ENCODE peak calls at places on chromosomes 7 and 10, in four cellular contexts. One of them, this sample, is unnamed.

GRCh38 chr7:16007911-16008310 is 321.4 kb upstream of the MEOX2 start:
- DNase-seq in IMR-90: no peak
- DNase-seq in fibroblast of lung: peak
- DNase-seq in MM.1S: no peak
- DNase-seq in this sample: no peak

GRCh38 chr7:33554046-33554445 is 351.3 kb upstream of the BMPER start:
- DNase-seq in IMR-90: no peak
- DNase-seq in fibroblast of lung: peak
- DNase-seq in MM.1S: no peak
- DNase-seq in this sample: no peak

GRCh38 chr7:36391436-36392198 is 2.0 kb downstream of the ANLN start:
- DNase-seq in IMR-90: peak
- DNase-seq in fibroblast of lung: no peak
- DNase-seq in MM.1S: peak
- DNase-seq in this sample: peak

GRCh38 chr7:30596721-30597120 is 2.0 kb downstream of the GARS1 start:
- DNase-seq in IMR-90: peak
- DNase-seq in fibroblast of lung: peak
- DNase-seq in MM.1S: no peak
- DNase-seq in this sample: no peak

GRCh38 chr7:120814518-120814917 is 43.4 kb downstream of the TSPAN12 start:
- DNase-seq in IMR-90: no peak
- DNase-seq in fibroblast of lung: no peak
- DNase-seq in MM.1S: no peak
- DNase-seq in this sample: no peak

GRCh38 chr10:132489053-132489703 is 48.4 kb upstream of the INPP5A start:
- DNase-seq in IMR-90: peak
- DNase-seq in fibroblast of lung: peak
- DNase-seq in MM.1S: no peak
- DNase-seq in this sample: no peak

GRCh38 chr7:88306590-88307048 is at the start of gene STEAP4:
- DNase-seq in IMR-90: peak
- DNase-seq in fibroblast of lung: peak
- DNase-seq in MM.1S: no peak
- DNase-seq in this sample: no peak

GRCh38 chr7:94375167-94375566 is 19.5 kb upstream of the COL1A2 start:
- DNase-seq in IMR-90: peak
- DNase-seq in fibroblast of lung: peak
- DNase-seq in MM.1S: no peak
- DNase-seq in this sample: no peak

GRCh38 chr7:158683541-158683940 is 21.1 kb downstream of the NCAPG2 start:
- DNase-seq in IMR-90: peak
- DNase-seq in fibroblast of lung: peak
- DNase-seq in MM.1S: no peak
- DNase-seq in this sample: no peak

GRCh38 chr10:71564221-71564820 is 155.3 kb downstream of the C10orf105 start:
- DNase-seq in IMR-90: no peak
- DNase-seq in fibroblast of lung: no peak
- DNase-seq in MM.1S: no peak
- DNase-seq in this sample: no peak

GRCh38 chr10:86685416-86685815 is 17.1 kb downstream of the LDB3 start:
- DNase-seq in IMR-90: no peak
- DNase-seq in fibroblast of lung: no peak
- DNase-seq in MM.1S: no peak
- DNase-seq in this sample: no peak

GRCh38 chr10:101781984-101782810 is 1.0 kb downstream of the NPM3 start:
- DNase-seq in IMR-90: no peak
- DNase-seq in fibroblast of lung: no peak
- DNase-seq in MM.1S: no peak
- DNase-seq in this sample: no peak

GRCh38 chr7:33837356-33837851 is 67.9 kb upstream of the BMPER start:
- DNase-seq in IMR-90: no peak
- DNase-seq in fibroblast of lung: no peak
- DNase-seq in MM.1S: no peak
- DNase-seq in this sample: no peak

DNA sequence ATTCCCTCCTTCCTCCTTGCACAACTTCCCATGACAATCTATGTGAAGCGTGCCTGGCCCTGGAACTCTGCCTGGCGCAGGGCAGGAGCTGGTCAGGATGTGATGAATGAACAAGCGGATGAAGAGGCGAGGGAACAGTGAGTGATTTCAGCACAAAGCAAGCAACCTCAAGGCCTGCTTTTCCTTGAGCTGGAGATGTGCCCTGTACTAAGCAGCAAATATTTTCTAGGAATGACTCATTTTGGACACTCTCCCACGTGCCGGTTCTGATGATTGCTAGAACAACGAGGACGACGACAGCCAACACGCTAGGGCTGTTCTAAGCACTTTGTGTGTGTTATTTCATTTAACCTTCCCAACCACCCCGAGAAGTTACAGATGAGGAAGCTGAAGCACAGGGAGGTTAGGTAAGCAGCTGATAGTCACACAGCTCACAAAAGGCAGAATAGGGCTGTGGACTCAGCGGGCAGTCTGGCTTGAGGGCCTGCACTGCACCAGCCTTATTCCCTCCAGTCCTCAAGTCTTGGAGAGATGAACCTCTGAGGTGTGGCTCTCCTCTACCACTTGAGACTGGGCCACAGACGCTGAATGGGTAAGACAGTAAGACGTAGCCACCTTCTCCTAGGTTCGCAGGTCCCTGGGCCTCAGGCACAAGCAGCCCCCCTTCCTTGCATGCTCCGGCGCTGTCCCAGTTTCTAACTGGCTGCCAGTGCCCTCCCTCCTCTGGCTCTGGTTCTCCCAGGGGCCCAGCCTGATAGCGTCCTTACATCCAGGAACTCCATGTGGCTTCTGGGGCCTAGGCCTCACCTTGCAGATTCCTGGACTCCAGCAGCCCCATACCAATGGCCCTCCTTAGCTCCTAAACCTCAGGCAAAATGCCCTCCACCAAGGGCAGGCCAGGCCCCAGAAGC is 59.0 kb downstream of the YKT6 start:
- DNase-seq in IMR-90: peak
- DNase-seq in fibroblast of lung: peak
- DNase-seq in MM.1S: no peak
- DNase-seq in this sample: no peak
- H2AFZ ChIP-seq in IMR-90: peak
- H2AFZ ChIP-seq in fibroblast of lung: no peak
- H2AFZ ChIP-seq in MM.1S: no peak
- H2AFZ ChIP-seq in this sample: no peak

DNA sequence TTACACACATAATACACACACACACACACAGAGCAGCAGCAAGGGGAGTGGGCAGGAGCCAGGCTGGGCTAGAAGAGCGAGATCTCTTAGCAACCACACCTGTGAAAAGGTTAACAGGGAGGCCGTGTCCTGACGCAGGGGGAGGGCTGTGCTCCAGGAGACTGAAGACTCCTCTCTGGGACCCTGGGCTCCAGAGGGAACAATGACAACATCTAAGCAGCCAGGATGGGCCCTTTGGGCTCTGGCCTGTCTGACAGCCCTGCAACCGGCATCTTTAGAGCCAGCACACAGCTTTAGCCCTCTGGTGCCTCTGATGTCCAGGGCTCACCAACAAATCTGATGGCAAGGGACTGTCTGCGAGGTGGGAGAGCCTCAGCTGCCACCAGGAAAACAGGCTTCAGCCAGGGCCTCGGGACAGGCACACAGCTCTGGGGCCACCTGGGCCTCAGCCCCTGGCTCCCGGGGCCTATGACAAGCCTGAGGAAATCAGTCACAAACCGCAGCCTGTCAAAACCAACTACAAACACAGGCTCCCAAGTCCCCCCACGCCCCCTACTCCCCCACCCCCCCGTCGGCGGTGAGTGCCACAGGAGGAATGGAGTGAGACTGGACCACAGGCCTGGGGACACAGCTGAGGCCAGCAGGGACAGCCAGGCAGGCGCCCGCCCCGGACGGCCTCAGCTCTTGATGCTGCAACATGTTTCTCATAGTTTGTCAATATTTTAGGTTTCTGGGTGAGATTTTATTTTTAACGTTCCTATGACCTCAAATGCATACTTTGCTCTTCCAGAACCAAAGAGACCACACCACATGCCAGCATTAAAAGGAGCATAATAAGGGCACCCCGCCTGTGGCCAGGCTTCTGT is 102.8 kb downstream of the TNS3 start:
- DNase-seq in IMR-90: no peak
- DNase-seq in fibroblast of lung: no peak
- DNase-seq in MM.1S: peak
- DNase-seq in this sample: no peak
- H3K4me2 ChIP-seq in IMR-90: no peak
- H3K4me2 ChIP-seq in fibroblast of lung: no peak
- H3K4me2 ChIP-seq in MM.1S: peak
- H3K4me2 ChIP-seq in this sample: no peak

DNA sequence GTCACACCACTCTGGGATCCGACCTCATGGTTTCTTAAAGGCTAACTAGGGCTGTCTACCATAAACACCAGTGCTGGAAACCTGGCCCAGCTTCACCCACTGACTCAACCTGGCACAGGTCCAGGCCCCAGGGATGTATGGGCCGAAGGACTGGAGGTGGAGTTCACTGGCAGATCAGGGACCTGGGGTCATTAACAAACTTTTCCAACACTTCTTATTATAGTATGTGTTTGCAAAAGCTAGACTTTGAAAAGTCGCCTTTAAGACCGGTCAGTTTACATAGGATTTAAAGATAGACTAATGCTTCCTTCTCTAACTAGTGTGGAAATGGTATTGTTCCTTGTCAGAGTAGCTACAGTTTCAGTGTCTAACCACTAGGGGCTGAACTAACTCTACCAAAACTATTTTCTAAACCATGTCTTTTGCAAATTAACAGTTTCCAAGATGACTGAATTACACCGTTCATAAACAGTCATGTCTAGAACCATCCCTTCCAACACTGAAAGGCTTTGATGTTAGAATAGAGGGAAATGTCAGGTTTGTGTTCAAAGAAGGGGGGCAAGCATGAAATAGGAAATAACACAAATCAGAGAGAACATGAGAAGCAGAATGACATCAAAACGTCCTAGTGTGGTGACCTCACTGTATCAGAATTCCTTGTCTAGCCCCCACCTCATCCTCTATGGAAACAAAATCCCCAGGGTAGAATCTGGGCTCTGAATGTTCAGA is 29.7 kb downstream of the STN1 start:
- DNase-seq in IMR-90: peak
- DNase-seq in fibroblast of lung: peak
- DNase-seq in MM.1S: peak
- DNase-seq in this sample: peak
- H2AFZ ChIP-seq in IMR-90: peak
- H2AFZ ChIP-seq in fibroblast of lung: no peak
- H2AFZ ChIP-seq in MM.1S: no peak
- H2AFZ ChIP-seq in this sample: no peak

GRCh38 chr10:90504172-90504571 is 353.7 kb downstream of the HTR7 start:
- DNase-seq in IMR-90: no peak
- DNase-seq in fibroblast of lung: no peak
- DNase-seq in MM.1S: no peak
- DNase-seq in this sample: no peak
- H3K4me2 ChIP-seq in IMR-90: no peak
- H3K4me2 ChIP-seq in fibroblast of lung: no peak
- H3K4me2 ChIP-seq in MM.1S: no peak
- H3K4me2 ChIP-seq in this sample: no peak